ENCODE peak calls at places on chromosomes 7 and 10, in five cellular contexts. X, E, L, Z and D are unnamed samples.

GRCh38 chr7:149181136-149181790 is 14.1 kb upstream of the ZNF282 start:
- DNase-seq in Z (no peak), E (no peak), L (no peak), X (no peak), D (no peak)

GRCh38 chr10:1408656-1409358 is 328.5 kb downstream of the ADARB2 start:
- DNase-seq in Z (peak; percentile 26), E (no peak), L (no peak), X (no peak), D (no peak)

GRCh38 chr7:37765872-37766525 is 82.4 kb upstream of the NME8 start:
- DNase-seq in E (no peak), L (no peak), X (no peak), Z (no peak), D (no peak)

GRCh38 chr7:2172311-2173183 is 60.2 kb downstream of the MAD1L1 start:
- DNase-seq in X (no peak), Z (peak; percentile 82), E (peak; percentile 58), L (no peak), D (peak; percentile 90)

GRCh38 chr7:133545613-133546012 is 292.7 kb downstream of the EXOC4 start:
- DNase-seq in L (no peak), E (no peak), Z (no peak), X (no peak), D (no peak)

GRCh38 chr10:52343439-52343838 is 29.4 kb downstream of the DKK1 start:
- DNase-seq in L (no peak), X (no peak), E (no peak), Z (no peak), D (no peak)

GRCh38 chr7:154975984-154976383 is 26.9 kb downstream of the PAXIP1 start:
- DNase-seq in X (no peak), L (no peak), Z (no peak), E (no peak), D (no peak)

GRCh38 chr7:26321440-26321839 is 29.8 kb downstream of the SNX10 start:
- DNase-seq in Z (no peak), X (no peak), L (no peak), E (no peak), D (no peak)

GRCh38 chr7:135213831-135214230 is 2.5 kb upstream of the WDR91 start:
- DNase-seq in X (no peak), L (no peak), E (no peak), Z (no peak), D (no peak)

GRCh38 chr10:26213157-26213780 is 3.3 kb upstream of the GAD2 start:
- DNase-seq in E (no peak), X (no peak), L (peak; percentile 64), Z (no peak), D (no peak)

GRCh38 chr7:5519515-5519928 is 95.9 kb upstream of the TNRC18 start:
- DNase-seq in L (peak; percentile 29), E (no peak), Z (no peak), X (no peak), D (no peak)

GRCh38 chr10:72038458-72039001 is 49.8 kb downstream of the SPOCK2 start:
- DNase-seq in E (no peak), Z (no peak), X (no peak), L (no peak), D (no peak)

GRCh38 chr7:25926891-25927625 is 224.9 kb upstream of the NFE2L3 start:
- DNase-seq in E (no peak), Z (no peak), X (no peak), L (no peak), D (no peak)

GRCh38 chr10:48981310-48981907 is 41.8 kb upstream of the LRRC18 start:
- DNase-seq in X (peak; percentile 57), Z (peak; percentile 56), L (peak; percentile 89), E (peak; percentile 56), D (peak; percentile 23)

GRCh38 chr7:36977878-36978277 is 253.6 kb upstream of the AOAH start:
- DNase-seq in X (no peak), E (no peak), L (no peak), Z (no peak), D (no peak)

GRCh38 chr10:90780488-90780887 is 77.4 kb downstream of the HTR7 start:
- DNase-seq in L (no peak), X (no peak), E (no peak), Z (no peak), D (no peak)

GRCh38 chr10:119602241-119603095 is 5.7 kb upstream of the TIAL1 start:
- DNase-seq in L (peak; percentile 86), X (no peak), E (no peak), Z (no peak), D (no peak)

GRCh38 chr10:10364916-10365315 is 652.8 kb upstream of the CELF2 start:
- DNase-seq in L (no peak), Z (no peak), X (no peak), E (no peak), D (no peak)

GRCh38 chr10:17123062-17123661 is 6.4 kb downstream of the CUBN start:
- DNase-seq in X (no peak), Z (no peak), L (no peak), E (no peak), D (no peak)

GRCh38 chr7:1341361-1341675 is 108.6 kb downstream of the UNCX start:
- DNase-seq in E (no peak), L (no peak), X (no peak), Z (no peak), D (no peak)

GRCh38 chr7:54419209-54419608 is 123.0 kb upstream of the VSTM2A start:
- DNase-seq in L (peak; percentile 69), Z (no peak), X (no peak), E (no peak), D (no peak)

GRCh38 chr10:26859241-26860025 is 1.3 kb downstream of the ABI1 start:
- DNase-seq in Z (no peak), L (no peak), X (no peak), E (no peak), D (no peak)

GRCh38 chr10:84343831-84344230 is 15.4 kb downstream of the CCSER2 start:
- DNase-seq in X (no peak), Z (no peak), E (no peak), L (no peak), D (no peak)

GRCh38 chr10:33142290-33142689 is 184.3 kb upstream of the ITGB1 start:
- DNase-seq in Z (no peak), X (peak; percentile 44), E (no peak), L (no peak), D (no peak)

GRCh38 chr7:50851451-50851850 is 68.8 kb upstream of the GRB10 start:
- DNase-seq in Z (no peak), E (no peak), X (no peak), L (no peak), D (no peak)

GRCh38 chr10:107971973-107972372 is 807.5 kb upstream of the SORCS1 start:
- DNase-seq in X (no peak), L (no peak), E (no peak), Z (no peak), D (no peak)

GRCh38 chr10:95906675-95907453 is 911 bp upstream of the CC2D2B start:
- DNase-seq in Z (peak; percentile 41), L (peak; percentile 75), X (peak; percentile 26), E (peak; percentile 26), D (peak; percentile 49)

GRCh38 chr7:98202367-98203195 is 8.7 kb upstream of the BHLHA15 start:
- DNase-seq in X (no peak), E (no peak), Z (no peak), L (no peak), D (no peak)

GRCh38 chr10:103666109-103666508 is 172.6 kb downstream of the NEURL1 start:
- DNase-seq in L (peak; percentile 71), Z (no peak), E (no peak), X (no peak), D (no peak)

GRCh38 chr10:72272689-72273409 is 875 bp upstream of the DDIT4 start:
- DNase-seq in L (peak; percentile 97), E (peak; percentile 90), X (peak; percentile 92), Z (peak; percentile 88), D (peak; percentile 87)

GRCh38 chr7:1040790-1041189 is 3.6 kb upstream of the GPR146 start:
- DNase-seq in X (no peak), L (no peak), Z (no peak), E (peak; percentile 23), D (no peak)

GRCh38 chr10:79019961-79020491 is 48.7 kb upstream of the ZMIZ1 start:
- DNase-seq in E (no peak), X (peak; percentile 59), Z (no peak), L (no peak), D (no peak)

GRCh38 chr10:75746356-75746755 is 314.9 kb downstream of the LRMDA start:
- DNase-seq in Z (no peak), E (no peak), L (no peak), X (no peak), D (no peak)

GRCh38 chr10:68185085-68185484 is 46.8 kb downstream of the ATOH7 start:
- DNase-seq in L (no peak), X (no peak), Z (no peak), E (no peak), D (no peak)

GRCh38 chr10:122648599-122649428 is 50.8 kb downstream of the C10orf120 start:
- DNase-seq in Z (peak; percentile 57), L (peak; percentile 82), E (peak; percentile 72), X (peak; percentile 57), D (peak; percentile 54)

GRCh38 chr10:77629775-77630565 is 7.6 kb downstream of the KCNMA1 start:
- DNase-seq in L (no peak), E (no peak), X (no peak), Z (no peak), D (no peak)

GRCh38 chr7:94908204-94909022 is 1.0 kb downstream of the PPP1R9A start:
- DNase-seq in Z (peak; percentile 39), X (peak; percentile 19), E (peak; percentile 54), L (peak; percentile 81), D (peak; percentile 14)

GRCh38 chr7:23698822-23699221 is 11.2 kb upstream of the STK31 start:
- DNase-seq in L (no peak), X (no peak), Z (no peak), E (no peak), D (no peak)

GRCh38 chr10:28906011-28906411 is 228.7 kb downstream of the BAMBI start:
- DNase-seq in L (no peak), Z (no peak), X (no peak), E (no peak), D (no peak)
- H3K4me3 ChIP-seq in L (no peak overlapping the region), Z (no peak overlapping the region), X (no peak overlapping the region), E (no peak overlapping the region), D (no peak overlapping the region)

GRCh38 chr10:114427124-114427852 is 23.0 kb upstream of the AFAP1L2 start:
- DNase-seq in E (no peak), X (no peak), Z (no peak), L (peak; percentile 8), D (no peak)
- TF ChIP-seq CTCF in E (no peak), X (peak; percentile 27), Z (no peak), L (no peak), D (no peak)

GRCh38 chr10:101052285-101052684 is 9.5 kb upstream of the KAZALD1 start:
- DNase-seq in L (no peak), Z (no peak), X (no peak), E (no peak), D (no peak)

GRCh38 chr10:101047961-101048892 is 13.6 kb upstream of the KAZALD1 start:
- DNase-seq in X (no peak), E (no peak), Z (no peak), L (peak; percentile 86), D (no peak)

GRCh38 chr10:101047268-101047667 is 14.5 kb upstream of the KAZALD1 start:
- DNase-seq in E (no peak), X (no peak), L (no peak), Z (no peak), D (no peak)

GRCh38 chr10:101053516-101053915 is 8.3 kb upstream of the KAZALD1 start:
- DNase-seq in Z (no peak), E (no peak), X (no peak), L (no peak), D (no peak)

GRCh38 chr10:101050206-101051069 is 11.4 kb upstream of the KAZALD1 start:
- DNase-seq in Z (peak; percentile 70), E (peak; percentile 80), L (peak; percentile 89), X (peak; percentile 49), D (peak; percentile 51)
- H3K4me3 ChIP-seq in Z (no peak overlapping the region), E (peak overlapping the region; percentile 44), L (peak overlapping the region; percentile 51), X (peak overlapping the region; percentile 30), D (no peak overlapping the region)

GRCh38 chr7:157760004-157760730 is 423.4 kb downstream of the DNAJB6 start:
- DNase-seq in X (no peak), Z (no peak), L (no peak), E (no peak), D (no peak)
- TF ChIP-seq CTCF in X (no peak), Z (no peak), L (no peak), E (no peak), D (no peak)